ENCODE peak calls at places on chromosomes 16 and 17, in five cellular contexts. One of them, this sample, is unnamed.
A peak's percentile ranks its signal among the peaks of the same experiment; 100 is the strongest.

GRCh38 chr16:57600048-57600835 is 28.2 kb upstream of the ADGRG1 start:
- DNase-seq in SK-N-MC: no peak
- DNase-seq in endothelial cell of umbilical vein: peak; percentile 45
- DNase-seq in effector CD8-positive, alpha-beta T cell: no peak
- DNase-seq in astrocyte of the spinal cord: peak; percentile 26
- DNase-seq in this sample: no peak

GRCh38 chr17:4740584-4740983 is 856 bp upstream of the CXCL16 start:
- DNase-seq in SK-N-MC: no peak
- DNase-seq in endothelial cell of umbilical vein: no peak
- DNase-seq in effector CD8-positive, alpha-beta T cell: no peak
- DNase-seq in astrocyte of the spinal cord: no peak
- DNase-seq in this sample: no peak

GRCh38 chr16:54484700-54485099 is 198.1 kb upstream of the IRX3 start:
- DNase-seq in SK-N-MC: no peak
- DNase-seq in endothelial cell of umbilical vein: no peak
- DNase-seq in effector CD8-positive, alpha-beta T cell: no peak
- DNase-seq in astrocyte of the spinal cord: no peak
- DNase-seq in this sample: no peak

GRCh38 chr17:79838541-79839274 is 532 bp downstream of the CBX4 start:
- DNase-seq in SK-N-MC: no peak
- DNase-seq in endothelial cell of umbilical vein: peak; percentile 62
- DNase-seq in effector CD8-positive, alpha-beta T cell: peak; percentile 28
- DNase-seq in astrocyte of the spinal cord: peak; percentile 76
- DNase-seq in this sample: no peak

GRCh38 chr16:54846761-54847160 is 83.9 kb upstream of the IRX5 start:
- DNase-seq in SK-N-MC: no peak
- DNase-seq in endothelial cell of umbilical vein: no peak
- DNase-seq in effector CD8-positive, alpha-beta T cell: no peak
- DNase-seq in astrocyte of the spinal cord: no peak
- DNase-seq in this sample: no peak

GRCh38 chr16:66273644-66274334 is 92.7 kb upstream of the CDH5 start:
- DNase-seq in SK-N-MC: no peak
- DNase-seq in endothelial cell of umbilical vein: no peak
- DNase-seq in effector CD8-positive, alpha-beta T cell: no peak
- DNase-seq in astrocyte of the spinal cord: peak; percentile 45
- DNase-seq in this sample: no peak

GRCh38 chr16:81831722-81832126 is 52.6 kb downstream of the PLCG2 start:
- DNase-seq in SK-N-MC: no peak
- DNase-seq in endothelial cell of umbilical vein: no peak
- DNase-seq in effector CD8-positive, alpha-beta T cell: no peak
- DNase-seq in astrocyte of the spinal cord: no peak
- DNase-seq in this sample: no peak

GRCh38 chr17:2634361-2634960 is 41.0 kb downstream of the PAFAH1B1 start:
- DNase-seq in SK-N-MC: no peak
- DNase-seq in endothelial cell of umbilical vein: no peak
- DNase-seq in effector CD8-positive, alpha-beta T cell: no peak
- DNase-seq in astrocyte of the spinal cord: peak; percentile 86
- DNase-seq in this sample: no peak

GRCh38 chr16:69329369-69330285 is 761 bp downstream of the PDF start:
- DNase-seq in SK-N-MC: no peak
- DNase-seq in endothelial cell of umbilical vein: peak; percentile 20
- DNase-seq in effector CD8-positive, alpha-beta T cell: no peak
- DNase-seq in astrocyte of the spinal cord: peak; percentile 25
- DNase-seq in this sample: peak; percentile 30

GRCh38 chr16:10552998-10553491 is 27.4 kb downstream of the EMP2 start:
- DNase-seq in SK-N-MC: no peak
- DNase-seq in endothelial cell of umbilical vein: peak; percentile 13
- DNase-seq in effector CD8-positive, alpha-beta T cell: peak; percentile 29
- DNase-seq in astrocyte of the spinal cord: no peak
- DNase-seq in this sample: peak; percentile 56

GRCh38 chr17:82748756-82749155 is 3.1 kb upstream of the TBCD start:
- DNase-seq in SK-N-MC: no peak
- DNase-seq in endothelial cell of umbilical vein: no peak
- DNase-seq in effector CD8-positive, alpha-beta T cell: no peak
- DNase-seq in astrocyte of the spinal cord: no peak
- DNase-seq in this sample: no peak

GRCh38 chr16:58128721-58129096 is 472 bp downstream of the CFAP20 start:
- DNase-seq in SK-N-MC: no peak
- DNase-seq in endothelial cell of umbilical vein: no peak
- DNase-seq in effector CD8-positive, alpha-beta T cell: peak; percentile 29
- DNase-seq in astrocyte of the spinal cord: no peak
- DNase-seq in this sample: no peak

GRCh38 chr17:68598074-68598473 is 3.1 kb downstream of the FAM20A start:
- DNase-seq in SK-N-MC: no peak
- DNase-seq in endothelial cell of umbilical vein: no peak
- DNase-seq in effector CD8-positive, alpha-beta T cell: no peak
- DNase-seq in astrocyte of the spinal cord: no peak
- DNase-seq in this sample: no peak

GRCh38 chr17:50347894-50348291 is 2.0 kb downstream of the XYLT2 start:
- DNase-seq in SK-N-MC: no peak
- DNase-seq in endothelial cell of umbilical vein: no peak
- DNase-seq in effector CD8-positive, alpha-beta T cell: no peak
- DNase-seq in astrocyte of the spinal cord: no peak
- DNase-seq in this sample: no peak

GRCh38 chr17:77330602-77331081 is 189.9 kb downstream of the SEC14L1 start:
- DNase-seq in SK-N-MC: no peak
- DNase-seq in endothelial cell of umbilical vein: no peak
- DNase-seq in effector CD8-positive, alpha-beta T cell: no peak
- DNase-seq in astrocyte of the spinal cord: no peak
- DNase-seq in this sample: no peak

GRCh38 chr17:50627782-50628601 is 6.7 kb upstream of the ABCC3 start:
- DNase-seq in SK-N-MC: no peak
- DNase-seq in endothelial cell of umbilical vein: no peak
- DNase-seq in effector CD8-positive, alpha-beta T cell: no peak
- DNase-seq in astrocyte of the spinal cord: no peak
- DNase-seq in this sample: no peak

GRCh38 chr17:78316867-78317816 is 42.7 kb downstream of the SOCS3 start:
- DNase-seq in SK-N-MC: peak; percentile 61
- DNase-seq in endothelial cell of umbilical vein: no peak
- DNase-seq in effector CD8-positive, alpha-beta T cell: no peak
- DNase-seq in astrocyte of the spinal cord: peak; percentile 48
- DNase-seq in this sample: no peak

GRCh38 chr16:23901178-23902131 is 65.7 kb downstream of the PRKCB start:
- DNase-seq in SK-N-MC: peak; percentile 98
- DNase-seq in endothelial cell of umbilical vein: peak; percentile 80
- DNase-seq in effector CD8-positive, alpha-beta T cell: no peak
- DNase-seq in astrocyte of the spinal cord: no peak
- DNase-seq in this sample: no peak

GRCh38 chr17:16406742-16407674 is 8.4 kb upstream of the TRPV2 start:
- DNase-seq in SK-N-MC: no peak
- DNase-seq in endothelial cell of umbilical vein: no peak
- DNase-seq in effector CD8-positive, alpha-beta T cell: no peak
- DNase-seq in astrocyte of the spinal cord: peak; percentile 15
- DNase-seq in this sample: no peak

GRCh38 chr16:12546918-12547607 is 256.6 kb downstream of the CPPED1 start:
- DNase-seq in SK-N-MC: no peak
- DNase-seq in endothelial cell of umbilical vein: peak; percentile 6
- DNase-seq in effector CD8-positive, alpha-beta T cell: no peak
- DNase-seq in astrocyte of the spinal cord: no peak
- DNase-seq in this sample: peak; percentile 48

GRCh38 chr17:17785407-17785806 is 51.4 kb downstream of the SREBF1 start:
- DNase-seq in SK-N-MC: no peak
- DNase-seq in endothelial cell of umbilical vein: no peak
- DNase-seq in effector CD8-positive, alpha-beta T cell: no peak
- DNase-seq in astrocyte of the spinal cord: no peak
- DNase-seq in this sample: no peak

GRCh38 chr16:56933828-56934598 is 2.1 kb downstream of the HERPUD1 start:
- DNase-seq in SK-N-MC: no peak
- DNase-seq in endothelial cell of umbilical vein: no peak
- DNase-seq in effector CD8-positive, alpha-beta T cell: no peak
- DNase-seq in astrocyte of the spinal cord: no peak
- DNase-seq in this sample: no peak

GRCh38 chr17:83135692-83136091 is 56.3 kb downstream of the METRNL start:
- DNase-seq in SK-N-MC: no peak
- DNase-seq in endothelial cell of umbilical vein: no peak
- DNase-seq in effector CD8-positive, alpha-beta T cell: no peak
- DNase-seq in astrocyte of the spinal cord: no peak
- DNase-seq in this sample: no peak

GRCh38 chr17:56121661-56122060 is 31.6 kb upstream of the ANKFN1 start:
- DNase-seq in SK-N-MC: no peak
- DNase-seq in endothelial cell of umbilical vein: no peak
- DNase-seq in effector CD8-positive, alpha-beta T cell: no peak
- DNase-seq in astrocyte of the spinal cord: no peak
- DNase-seq in this sample: no peak

GRCh38 chr17:66915204-66915611 is 49.3 kb upstream of the CACNG4 start:
- DNase-seq in SK-N-MC: no peak
- DNase-seq in endothelial cell of umbilical vein: no peak
- DNase-seq in effector CD8-positive, alpha-beta T cell: no peak
- DNase-seq in astrocyte of the spinal cord: no peak
- DNase-seq in this sample: no peak

GRCh38 chr17:17870292-17870691 is 33.5 kb upstream of the SREBF1 start:
- DNase-seq in SK-N-MC: no peak
- DNase-seq in endothelial cell of umbilical vein: no peak
- DNase-seq in effector CD8-positive, alpha-beta T cell: no peak
- DNase-seq in astrocyte of the spinal cord: no peak
- DNase-seq in this sample: no peak

GRCh38 chr16:23302045-23302956 is at the start of gene SCNN1B:
- DNase-seq in SK-N-MC: no peak
- DNase-seq in endothelial cell of umbilical vein: no peak
- DNase-seq in effector CD8-positive, alpha-beta T cell: no peak
- DNase-seq in astrocyte of the spinal cord: no peak
- DNase-seq in this sample: no peak

GRCh38 chr17:71409137-71409536 is 711.7 kb upstream of the SOX9 start:
- DNase-seq in SK-N-MC: no peak
- DNase-seq in endothelial cell of umbilical vein: no peak
- DNase-seq in effector CD8-positive, alpha-beta T cell: no peak
- DNase-seq in astrocyte of the spinal cord: no peak
- DNase-seq in this sample: no peak

GRCh38 chr16:27671410-27671809 is 121.5 kb downstream of the KATNIP start:
- DNase-seq in SK-N-MC: no peak
- DNase-seq in endothelial cell of umbilical vein: no peak
- DNase-seq in effector CD8-positive, alpha-beta T cell: no peak
- DNase-seq in astrocyte of the spinal cord: no peak
- DNase-seq in this sample: no peak

GRCh38 chr16:27759947-27760844 is 210.3 kb downstream of the KATNIP start:
- DNase-seq in SK-N-MC: no peak
- DNase-seq in endothelial cell of umbilical vein: no peak
- DNase-seq in effector CD8-positive, alpha-beta T cell: no peak
- DNase-seq in astrocyte of the spinal cord: no peak
- DNase-seq in this sample: peak; percentile 12

GRCh38 chr17:82149401-82150099 is 51.5 kb upstream of the FASN start:
- DNase-seq in SK-N-MC: no peak
- DNase-seq in endothelial cell of umbilical vein: no peak
- DNase-seq in effector CD8-positive, alpha-beta T cell: no peak
- DNase-seq in astrocyte of the spinal cord: no peak
- DNase-seq in this sample: no peak

GRCh38 chr17:28342313-28342712 is 6.8 kb downstream of the TNFAIP1 start:
- DNase-seq in SK-N-MC: no peak
- DNase-seq in endothelial cell of umbilical vein: no peak
- DNase-seq in effector CD8-positive, alpha-beta T cell: no peak
- DNase-seq in astrocyte of the spinal cord: no peak
- DNase-seq in this sample: no peak

This sample was measured in GM18507.